ENCODE peak calls at places on chromosomes 7 and 10, in nine cellular contexts. D, O, X, R, U, C, L, I and J are unnamed samples.

GRCh38 chr7:123460616-123461015 is 73.8 kb downstream of the IQUB start:
- DNase-seq in U (no peak), X (peak), I (no peak), D (no peak), L (no peak), R (no peak), O (no peak), C (no peak), J (no peak)

GRCh38 chr7:3722396-3722846 is 421.4 kb downstream of the SDK1 start:
- DNase-seq in L (peak), I (peak), R (peak), O (peak), U (no peak), D (no peak), X (peak), C (peak), J (no peak)

GRCh38 chr10:118943253-118943652 is 86.3 kb upstream of the NANOS1 start:
- DNase-seq in C (no peak), D (no peak), O (no peak), U (no peak), I (no peak), R (no peak), L (no peak), X (no peak), J (no peak)

GRCh38 chr10:70858759-70859158 is 29.6 kb downstream of the PCBD1 start:
- DNase-seq in I (no peak), L (no peak), D (no peak), U (no peak), C (no peak), X (no peak), R (no peak), O (no peak), J (no peak)

GRCh38 chr7:85014936-85015335 is 171.9 kb downstream of the SEMA3D start:
- DNase-seq in L (no peak), U (no peak), D (no peak), R (no peak), C (no peak), O (no peak), X (no peak), I (peak), J (no peak)

GRCh38 chr10:99551158-99551557 is 18.4 kb downstream of the NKX2-3 start:
- DNase-seq in X (peak), C (no peak), D (peak), I (peak), R (no peak), U (no peak), L (peak), O (no peak), J (no peak)

GRCh38 chr7:71864130-71864529 is 548.0 kb downstream of the CALN1 start:
- DNase-seq in U (no peak), O (no peak), D (no peak), I (no peak), R (no peak), L (no peak), C (no peak), X (no peak), J (no peak)

GRCh38 chr7:133135451-133135850 is 53.6 kb upstream of the CHCHD3 start:
- DNase-seq in U (no peak), L (no peak), X (peak), O (no peak), D (no peak), I (no peak), C (no peak), R (no peak), J (no peak)

GRCh38 chr10:118373786-118374185 is 31.7 kb upstream of the FAM204A start:
- DNase-seq in U (no peak), L (no peak), O (no peak), R (no peak), C (no peak), X (peak), D (no peak), I (no peak), J (no peak)

GRCh38 chr10:96511044-96511945 is 2.4 kb downstream of the TLL2 start:
- DNase-seq in C (peak), I (peak), R (peak), O (no peak), D (peak), L (peak), X (no peak), U (no peak), J (no peak)